ENCODE peak calls at places on chromosomes 5 and 9, in ten cellular contexts. One of them, this sample, is unnamed.

GRCh38 chr9:33466565-33467495 is 6.9 kb downstream of the NOL6 start:
- DNase-seq in cardiac fibroblast: peak
- DNase-seq in pancreas: peak
- DNase-seq in cardiac muscle cell: peak
- DNase-seq in astrocyte of the spinal cord: peak
- DNase-seq in PC-3: peak
- DNase-seq in IMR-90: peak
- DNase-seq in GM06990: no peak
- DNase-seq in breast epithelium: peak
- DNase-seq in DND-41: peak
- DNase-seq in this sample: no peak

GRCh38 chr9:13279284-13280162 is at the start of gene MPDZ:
- DNase-seq in cardiac fibroblast: peak
- DNase-seq in pancreas: peak
- DNase-seq in cardiac muscle cell: peak
- DNase-seq in astrocyte of the spinal cord: peak
- DNase-seq in PC-3: peak
- DNase-seq in IMR-90: peak
- DNase-seq in GM06990: no peak
- DNase-seq in breast epithelium: peak
- DNase-seq in DND-41: no peak
- DNase-seq in this sample: peak

GRCh38 chr5:95771109-95771708 is 40.1 kb downstream of the RHOBTB3 start:
- DNase-seq in cardiac fibroblast: peak
- DNase-seq in pancreas: peak
- DNase-seq in cardiac muscle cell: peak
- DNase-seq in astrocyte of the spinal cord: no peak
- DNase-seq in PC-3: no peak
- DNase-seq in IMR-90: no peak
- DNase-seq in GM06990: no peak
- DNase-seq in breast epithelium: no peak
- DNase-seq in DND-41: no peak
- DNase-seq in this sample: no peak

GRCh38 chr9:95809686-95810085 is 65.8 kb upstream of the ERCC6L2 start:
- DNase-seq in cardiac fibroblast: no peak
- DNase-seq in pancreas: no peak
- DNase-seq in cardiac muscle cell: no peak
- DNase-seq in astrocyte of the spinal cord: no peak
- DNase-seq in PC-3: no peak
- DNase-seq in IMR-90: no peak
- DNase-seq in GM06990: no peak
- DNase-seq in breast epithelium: no peak
- DNase-seq in DND-41: no peak
- DNase-seq in this sample: no peak

GRCh38 chr9:87665516-87665915 is 60.4 kb upstream of the CTSL start:
- DNase-seq in cardiac fibroblast: no peak
- DNase-seq in pancreas: no peak
- DNase-seq in cardiac muscle cell: no peak
- DNase-seq in astrocyte of the spinal cord: no peak
- DNase-seq in PC-3: no peak
- DNase-seq in IMR-90: no peak
- DNase-seq in GM06990: no peak
- DNase-seq in breast epithelium: no peak
- DNase-seq in DND-41: no peak
- DNase-seq in this sample: no peak

GRCh38 chr9:126411225-126411947 is 84.8 kb downstream of the MVB12B start:
- DNase-seq in cardiac fibroblast: no peak
- DNase-seq in pancreas: no peak
- DNase-seq in cardiac muscle cell: no peak
- DNase-seq in astrocyte of the spinal cord: peak
- DNase-seq in PC-3: peak
- DNase-seq in IMR-90: no peak
- DNase-seq in GM06990: peak
- DNase-seq in breast epithelium: no peak
- DNase-seq in DND-41: peak
- DNase-seq in this sample: no peak

GRCh38 chr9:115862021-115862420 is 291.6 kb upstream of the PAPPA start:
- DNase-seq in cardiac fibroblast: no peak
- DNase-seq in pancreas: no peak
- DNase-seq in cardiac muscle cell: no peak
- DNase-seq in astrocyte of the spinal cord: no peak
- DNase-seq in PC-3: no peak
- DNase-seq in IMR-90: no peak
- DNase-seq in GM06990: no peak
- DNase-seq in breast epithelium: no peak
- DNase-seq in DND-41: no peak
- DNase-seq in this sample: no peak

GRCh38 chr9:134390537-134390936 is 64.3 kb downstream of the RXRA start:
- DNase-seq in cardiac fibroblast: no peak
- DNase-seq in pancreas: no peak
- DNase-seq in cardiac muscle cell: no peak
- DNase-seq in astrocyte of the spinal cord: no peak
- DNase-seq in PC-3: no peak
- DNase-seq in IMR-90: no peak
- DNase-seq in GM06990: peak
- DNase-seq in breast epithelium: no peak
- DNase-seq in DND-41: no peak
- DNase-seq in this sample: no peak

GRCh38 chr9:30713279-30713678 is 1671.2 kb upstream of the ACO1 start:
- DNase-seq in cardiac fibroblast: no peak
- DNase-seq in pancreas: no peak
- DNase-seq in cardiac muscle cell: no peak
- DNase-seq in astrocyte of the spinal cord: no peak
- DNase-seq in PC-3: no peak
- DNase-seq in IMR-90: no peak
- DNase-seq in GM06990: no peak
- DNase-seq in breast epithelium: no peak
- DNase-seq in DND-41: no peak
- DNase-seq in this sample: no peak

GRCh38 chr5:181020716-181021115 is 19.4 kb upstream of the BTNL9 start:
- DNase-seq in cardiac fibroblast: no peak
- DNase-seq in pancreas: no peak
- DNase-seq in cardiac muscle cell: no peak
- DNase-seq in astrocyte of the spinal cord: no peak
- DNase-seq in PC-3: no peak
- DNase-seq in IMR-90: no peak
- DNase-seq in GM06990: no peak
- DNase-seq in breast epithelium: no peak
- DNase-seq in DND-41: no peak
- DNase-seq in this sample: no peak

GRCh38 chr9:124264812-124265211 is 7.1 kb downstream of the NEK6 start:
- DNase-seq in cardiac fibroblast: no peak
- DNase-seq in pancreas: no peak
- DNase-seq in cardiac muscle cell: peak
- DNase-seq in astrocyte of the spinal cord: no peak
- DNase-seq in PC-3: no peak
- DNase-seq in IMR-90: peak
- DNase-seq in GM06990: peak
- DNase-seq in breast epithelium: no peak
- DNase-seq in DND-41: no peak
- DNase-seq in this sample: no peak

GRCh38 chr9:70113403-70114022 is 69.9 kb downstream of the MAMDC2 start:
- DNase-seq in cardiac fibroblast: peak
- DNase-seq in pancreas: peak
- DNase-seq in cardiac muscle cell: peak
- DNase-seq in astrocyte of the spinal cord: peak
- DNase-seq in PC-3: peak
- DNase-seq in IMR-90: peak
- DNase-seq in GM06990: no peak
- DNase-seq in breast epithelium: peak
- DNase-seq in DND-41: peak
- DNase-seq in this sample: no peak

GRCh38 chr5:167290478-167290877 is 1001.0 kb upstream of the WWC1 start:
- DNase-seq in cardiac fibroblast: no peak
- DNase-seq in pancreas: no peak
- DNase-seq in cardiac muscle cell: no peak
- DNase-seq in astrocyte of the spinal cord: no peak
- DNase-seq in PC-3: no peak
- DNase-seq in IMR-90: no peak
- DNase-seq in GM06990: no peak
- DNase-seq in breast epithelium: no peak
- DNase-seq in DND-41: no peak
- DNase-seq in this sample: no peak

GRCh38 chr5:32475338-32476097 is 31.0 kb upstream of the ZFR start:
- DNase-seq in cardiac fibroblast: peak
- DNase-seq in pancreas: no peak
- DNase-seq in cardiac muscle cell: no peak
- DNase-seq in astrocyte of the spinal cord: no peak
- DNase-seq in PC-3: no peak
- DNase-seq in IMR-90: no peak
- DNase-seq in GM06990: no peak
- DNase-seq in breast epithelium: no peak
- DNase-seq in DND-41: no peak
- DNase-seq in this sample: no peak

GRCh38 chr9:124453586-124454191 is 3.4 kb downstream of the ADGRD2 start:
- DNase-seq in cardiac fibroblast: no peak
- DNase-seq in pancreas: no peak
- DNase-seq in cardiac muscle cell: no peak
- DNase-seq in astrocyte of the spinal cord: no peak
- DNase-seq in PC-3: no peak
- DNase-seq in IMR-90: no peak
- DNase-seq in GM06990: no peak
- DNase-seq in breast epithelium: no peak
- DNase-seq in DND-41: no peak
- DNase-seq in this sample: no peak

GRCh38 chr5:111810087-111810486 is 53.1 kb upstream of the NREP start:
- DNase-seq in cardiac fibroblast: no peak
- DNase-seq in pancreas: peak
- DNase-seq in cardiac muscle cell: peak
- DNase-seq in astrocyte of the spinal cord: no peak
- DNase-seq in PC-3: no peak
- DNase-seq in IMR-90: no peak
- DNase-seq in GM06990: no peak
- DNase-seq in breast epithelium: no peak
- DNase-seq in DND-41: no peak
- DNase-seq in this sample: no peak

GRCh38 chr5:55624841-55625602 is 87.1 kb downstream of the SLC38A9 start:
- DNase-seq in cardiac fibroblast: no peak
- DNase-seq in pancreas: no peak
- DNase-seq in cardiac muscle cell: no peak
- DNase-seq in astrocyte of the spinal cord: no peak
- DNase-seq in PC-3: no peak
- DNase-seq in IMR-90: no peak
- DNase-seq in GM06990: no peak
- DNase-seq in breast epithelium: no peak
- DNase-seq in DND-41: no peak
- DNase-seq in this sample: no peak

GRCh38 chr9:95055851-95056551 is 261.5 kb downstream of the FANCC start:
- DNase-seq in cardiac fibroblast: peak
- DNase-seq in pancreas: no peak
- DNase-seq in cardiac muscle cell: peak
- DNase-seq in astrocyte of the spinal cord: peak
- DNase-seq in PC-3: no peak
- DNase-seq in IMR-90: peak
- DNase-seq in GM06990: no peak
- DNase-seq in breast epithelium: no peak
- DNase-seq in DND-41: no peak
- DNase-seq in this sample: no peak

GRCh38 chr5:138032572-138033274 is at the start of gene FAM13B:
- DNase-seq in cardiac fibroblast: peak
- DNase-seq in pancreas: peak
- DNase-seq in cardiac muscle cell: peak
- DNase-seq in astrocyte of the spinal cord: peak
- DNase-seq in PC-3: peak
- DNase-seq in IMR-90: peak
- DNase-seq in GM06990: peak
- DNase-seq in breast epithelium: peak
- DNase-seq in DND-41: peak
- DNase-seq in this sample: peak
- TF ChIP-seq CTCF in cardiac fibroblast: no peak
- TF ChIP-seq CTCF in pancreas: no peak
- TF ChIP-seq CTCF in cardiac muscle cell: no peak
- TF ChIP-seq CTCF in astrocyte of the spinal cord: no peak
- TF ChIP-seq CTCF in PC-3: no peak
- TF ChIP-seq CTCF in IMR-90: no peak
- TF ChIP-seq CTCF in GM06990: no peak
- TF ChIP-seq CTCF in breast epithelium: no peak
- TF ChIP-seq CTCF in DND-41: no peak
- TF ChIP-seq CTCF in this sample: no peak

GRCh38 chr5:153756540-153756939 is 266.1 kb downstream of the GRIA1 start:
- DNase-seq in cardiac fibroblast: peak
- DNase-seq in pancreas: no peak
- DNase-seq in cardiac muscle cell: no peak
- DNase-seq in astrocyte of the spinal cord: peak
- DNase-seq in PC-3: no peak
- DNase-seq in IMR-90: peak
- DNase-seq in GM06990: no peak
- DNase-seq in breast epithelium: no peak
- DNase-seq in DND-41: no peak
- DNase-seq in this sample: no peak
- TF ChIP-seq CTCF in cardiac fibroblast: peak
- TF ChIP-seq CTCF in pancreas: no peak
- TF ChIP-seq CTCF in cardiac muscle cell: peak
- TF ChIP-seq CTCF in astrocyte of the spinal cord: peak
- TF ChIP-seq CTCF in PC-3: no peak
- TF ChIP-seq CTCF in IMR-90: peak
- TF ChIP-seq CTCF in GM06990: peak
- TF ChIP-seq CTCF in breast epithelium: no peak
- TF ChIP-seq CTCF in DND-41: no peak
- TF ChIP-seq CTCF in this sample: no peak

GRCh38 chr5:22226423-22226822 is 626.7 kb downstream of the CDH12 start:
- DNase-seq in cardiac fibroblast: no peak
- DNase-seq in pancreas: no peak
- DNase-seq in cardiac muscle cell: no peak
- DNase-seq in astrocyte of the spinal cord: no peak
- DNase-seq in PC-3: no peak
- DNase-seq in IMR-90: no peak
- DNase-seq in GM06990: no peak
- DNase-seq in breast epithelium: no peak
- DNase-seq in DND-41: no peak
- DNase-seq in this sample: no peak
- TF ChIP-seq CTCF in cardiac fibroblast: no peak
- TF ChIP-seq CTCF in pancreas: no peak
- TF ChIP-seq CTCF in cardiac muscle cell: no peak
- TF ChIP-seq CTCF in astrocyte of the spinal cord: no peak
- TF ChIP-seq CTCF in PC-3: no peak
- TF ChIP-seq CTCF in IMR-90: no peak
- TF ChIP-seq CTCF in GM06990: no peak
- TF ChIP-seq CTCF in breast epithelium: no peak
- TF ChIP-seq CTCF in DND-41: no peak
- TF ChIP-seq CTCF in this sample: no peak

DNA sequence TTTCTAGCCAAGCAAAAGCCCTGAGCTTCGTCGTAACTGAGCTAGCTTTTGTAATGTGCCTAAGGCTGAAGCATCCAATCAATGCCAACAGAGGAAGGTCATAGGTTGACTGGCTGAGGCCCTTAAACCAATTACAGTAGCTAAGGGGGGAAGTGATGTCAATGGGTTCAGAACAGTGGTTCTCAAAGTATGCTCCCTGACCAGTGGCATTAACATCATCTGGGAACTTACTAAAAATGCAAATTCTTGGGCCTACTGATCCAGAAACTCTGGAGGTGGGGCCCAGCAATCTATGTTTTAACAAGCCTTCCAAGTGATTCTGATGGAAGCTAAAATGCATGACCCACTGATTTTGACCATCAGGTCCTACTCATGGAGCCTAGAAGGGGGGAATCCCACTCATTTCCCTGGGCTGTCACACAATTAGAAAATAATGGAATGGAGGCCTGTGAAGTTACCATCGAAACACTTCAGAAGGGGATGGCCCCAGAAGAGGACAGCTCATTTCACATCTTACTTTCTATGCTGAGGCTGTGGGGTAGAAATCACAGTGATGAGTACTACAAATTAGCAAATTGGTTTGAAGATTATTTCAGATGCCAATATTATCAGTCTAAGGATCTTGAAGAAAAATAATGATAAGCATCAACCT is 4.7 kb upstream of the VLDLR start:
- DNase-seq in cardiac fibroblast: no peak
- DNase-seq in pancreas: no peak
- DNase-seq in cardiac muscle cell: no peak
- DNase-seq in astrocyte of the spinal cord: no peak
- DNase-seq in PC-3: no peak
- DNase-seq in IMR-90: no peak
- DNase-seq in GM06990: no peak
- DNase-seq in breast epithelium: no peak
- DNase-seq in DND-41: no peak
- DNase-seq in this sample: no peak
- TF ChIP-seq CTCF in cardiac fibroblast: no peak
- TF ChIP-seq CTCF in pancreas: no peak
- TF ChIP-seq CTCF in cardiac muscle cell: no peak
- TF ChIP-seq CTCF in astrocyte of the spinal cord: no peak
- TF ChIP-seq CTCF in PC-3: no peak
- TF ChIP-seq CTCF in IMR-90: no peak
- TF ChIP-seq CTCF in GM06990: no peak
- TF ChIP-seq CTCF in breast epithelium: no peak
- TF ChIP-seq CTCF in DND-41: no peak
- TF ChIP-seq CTCF in this sample: no peak

This sample was measured in mesothelial cell of epicardium.